ENCODE peak calls at places on chromosomes 3 and 15, in seven cellular contexts. One of them, this sample, is unnamed.

GRCh38 chr3:142501004-142501926 is 53.4 kb upstream of the XRN1 start:
- DNase-seq in HFFc6: peak; percentile 95
- DNase-seq in fibroblast of the aortic adventitia: peak; percentile 71
- DNase-seq in AG09309: peak; percentile 69
- DNase-seq in HFF-Myc: peak; percentile 61
- DNase-seq in cardiac fibroblast: peak; percentile 54
- DNase-seq in BJ: peak; percentile 97
- DNase-seq in this sample: peak; percentile 73

GRCh38 chr3:30355622-30356021 is 250.8 kb upstream of the TGFBR2 start:
- DNase-seq in BJ: no peak
- DNase-seq in cardiac fibroblast: no peak
- DNase-seq in HFFc6: no peak
- DNase-seq in fibroblast of the aortic adventitia: peak; percentile 52
- DNase-seq in AG09309: peak; percentile 13
- DNase-seq in HFF-Myc: no peak
- DNase-seq in this sample: peak; percentile 68

GRCh38 chr15:43214169-43214568 is 6.6 kb downstream of the EPB42 start:
- DNase-seq in AG09309: no peak
- DNase-seq in HFFc6: no peak
- DNase-seq in BJ: no peak
- DNase-seq in cardiac fibroblast: no peak
- DNase-seq in HFF-Myc: no peak
- DNase-seq in fibroblast of the aortic adventitia: no peak
- DNase-seq in this sample: no peak

GRCh38 chr3:48301814-48302194 is 31.7 kb downstream of the SPINK8 start:
- DNase-seq in HFF-Myc: peak; percentile 14
- DNase-seq in cardiac fibroblast: peak; percentile 58
- DNase-seq in AG09309: no peak
- DNase-seq in BJ: no peak
- DNase-seq in HFFc6: no peak
- DNase-seq in fibroblast of the aortic adventitia: peak; percentile 40
- DNase-seq in this sample: no peak

GRCh38 chr15:28975766-28976179 is 90.0 kb downstream of the APBA2 start:
- DNase-seq in cardiac fibroblast: peak; percentile 62
- DNase-seq in HFFc6: peak; percentile 31
- DNase-seq in HFF-Myc: no peak
- DNase-seq in fibroblast of the aortic adventitia: peak; percentile 25
- DNase-seq in AG09309: peak; percentile 5
- DNase-seq in BJ: no peak
- DNase-seq in this sample: peak; percentile 59

GRCh38 chr3:144521131-144521530 is 549.5 kb downstream of the DIPK2A start:
- DNase-seq in cardiac fibroblast: no peak
- DNase-seq in HFFc6: no peak
- DNase-seq in AG09309: no peak
- DNase-seq in HFF-Myc: no peak
- DNase-seq in BJ: no peak
- DNase-seq in fibroblast of the aortic adventitia: no peak
- DNase-seq in this sample: no peak

GRCh38 chr15:96273317-96274086 is 57.0 kb upstream of the NR2F2 start:
- DNase-seq in HFF-Myc: peak; percentile 100
- DNase-seq in HFFc6: peak; percentile 99
- DNase-seq in BJ: peak; percentile 98
- DNase-seq in AG09309: peak; percentile 91
- DNase-seq in fibroblast of the aortic adventitia: peak; percentile 97
- DNase-seq in cardiac fibroblast: peak; percentile 86
- DNase-seq in this sample: peak; percentile 98

GRCh38 chr3:152396867-152397266 is 128.1 kb downstream of the MBNL1 start:
- DNase-seq in HFFc6: no peak
- DNase-seq in HFF-Myc: no peak
- DNase-seq in fibroblast of the aortic adventitia: peak; percentile 91
- DNase-seq in AG09309: no peak
- DNase-seq in BJ: no peak
- DNase-seq in cardiac fibroblast: peak; percentile 86
- DNase-seq in this sample: no peak

GRCh38 chr3:115165266-115165665 is 18.2 kb upstream of the ZBTB20 start:
- DNase-seq in AG09309: no peak
- DNase-seq in fibroblast of the aortic adventitia: no peak
- DNase-seq in HFF-Myc: no peak
- DNase-seq in cardiac fibroblast: no peak
- DNase-seq in BJ: no peak
- DNase-seq in HFFc6: no peak
- DNase-seq in this sample: no peak

GRCh38 chr3:73661262-73661661 is 36.5 kb upstream of the PDZRN3 start:
- DNase-seq in HFF-Myc: no peak
- DNase-seq in AG09309: no peak
- DNase-seq in cardiac fibroblast: no peak
- DNase-seq in fibroblast of the aortic adventitia: peak; percentile 74
- DNase-seq in HFFc6: peak; percentile 87
- DNase-seq in BJ: peak; percentile 41
- DNase-seq in this sample: peak; percentile 80

GRCh38 chr15:23759964-23760363 is 72.9 kb upstream of the NDN start:
- DNase-seq in HFF-Myc: no peak
- DNase-seq in AG09309: no peak
- DNase-seq in cardiac fibroblast: no peak
- DNase-seq in HFFc6: no peak
- DNase-seq in BJ: no peak
- DNase-seq in fibroblast of the aortic adventitia: no peak
- DNase-seq in this sample: no peak

GRCh38 chr3:155554777-155555445 is 190.0 kb downstream of the PLCH1 start:
- DNase-seq in BJ: no peak
- DNase-seq in AG09309: no peak
- DNase-seq in HFFc6: no peak
- DNase-seq in fibroblast of the aortic adventitia: no peak
- DNase-seq in cardiac fibroblast: no peak
- DNase-seq in HFF-Myc: no peak
- DNase-seq in this sample: no peak

GRCh38 chr3:194879991-194880939 is 194.6 kb downstream of the FAM43A start:
- DNase-seq in fibroblast of the aortic adventitia: peak; percentile 86
- DNase-seq in HFF-Myc: no peak
- DNase-seq in AG09309: peak; percentile 23
- DNase-seq in cardiac fibroblast: peak; percentile 87
- DNase-seq in HFFc6: no peak
- DNase-seq in BJ: no peak
- DNase-seq in this sample: peak; percentile 59

GRCh38 chr3:127781411-127782001 is 40.8 kb downstream of the MGLL start:
- DNase-seq in AG09309: peak; percentile 79
- DNase-seq in HFFc6: peak; percentile 96
- DNase-seq in fibroblast of the aortic adventitia: peak; percentile 85
- DNase-seq in HFF-Myc: no peak
- DNase-seq in cardiac fibroblast: peak; percentile 70
- DNase-seq in BJ: peak; percentile 88
- DNase-seq in this sample: peak; percentile 65

GRCh38 chr3:111047812-111048435 is 23.7 kb upstream of the NECTIN3 start:
- DNase-seq in fibroblast of the aortic adventitia: no peak
- DNase-seq in cardiac fibroblast: peak; percentile 0
- DNase-seq in BJ: no peak
- DNase-seq in HFF-Myc: no peak
- DNase-seq in HFFc6: no peak
- DNase-seq in AG09309: no peak
- DNase-seq in this sample: no peak

GRCh38 chr3:72818092-72818721 is 30.0 kb downstream of the SHQ1 start:
- DNase-seq in BJ: no peak
- DNase-seq in HFFc6: peak; percentile 22
- DNase-seq in AG09309: no peak
- DNase-seq in fibroblast of the aortic adventitia: peak; percentile 65
- DNase-seq in HFF-Myc: no peak
- DNase-seq in cardiac fibroblast: peak; percentile 61
- DNase-seq in this sample: peak; percentile 38

GRCh38 chr15:47460775-47461174 is 256.5 kb upstream of the SEMA6D start:
- DNase-seq in HFFc6: no peak
- DNase-seq in BJ: no peak
- DNase-seq in cardiac fibroblast: no peak
- DNase-seq in fibroblast of the aortic adventitia: no peak
- DNase-seq in AG09309: no peak
- DNase-seq in HFF-Myc: no peak
- DNase-seq in this sample: no peak

GRCh38 chr3:113070226-113071220 is 79.7 kb downstream of the GTPBP8 start:
- DNase-seq in fibroblast of the aortic adventitia: peak; percentile 49
- DNase-seq in AG09309: peak; percentile 25
- DNase-seq in BJ: peak; percentile 64
- DNase-seq in HFF-Myc: peak; percentile 81
- DNase-seq in cardiac fibroblast: peak; percentile 26
- DNase-seq in HFFc6: no peak
- DNase-seq in this sample: peak; percentile 41

GRCh38 chr3:31562525-31562924 is 29.8 kb downstream of the STT3B start:
- DNase-seq in cardiac fibroblast: no peak
- DNase-seq in BJ: no peak
- DNase-seq in HFFc6: no peak
- DNase-seq in HFF-Myc: no peak
- DNase-seq in AG09309: no peak
- DNase-seq in fibroblast of the aortic adventitia: no peak
- DNase-seq in this sample: no peak

GRCh38 chr15:99149366-99149765 is 44.5 kb downstream of the SYNM start:
- DNase-seq in fibroblast of the aortic adventitia: no peak
- DNase-seq in AG09309: no peak
- DNase-seq in BJ: no peak
- DNase-seq in HFFc6: no peak
- DNase-seq in cardiac fibroblast: no peak
- DNase-seq in HFF-Myc: no peak
- DNase-seq in this sample: no peak

GRCh38 chr3:88433572-88433971 is 283.8 kb downstream of the C3orf38 start:
- DNase-seq in fibroblast of the aortic adventitia: no peak
- DNase-seq in HFFc6: no peak
- DNase-seq in BJ: no peak
- DNase-seq in HFF-Myc: no peak
- DNase-seq in cardiac fibroblast: no peak
- DNase-seq in AG09309: no peak
- DNase-seq in this sample: no peak

GRCh38 chr3:123668906-123669305 is 84.1 kb upstream of the HACD2 start:
- DNase-seq in HFF-Myc: no peak
- DNase-seq in fibroblast of the aortic adventitia: no peak
- DNase-seq in AG09309: no peak
- DNase-seq in HFFc6: no peak
- DNase-seq in BJ: no peak
- DNase-seq in cardiac fibroblast: no peak
- DNase-seq in this sample: no peak

GRCh38 chr3:81339040-81339845 is 422.2 kb downstream of the GBE1 start:
- DNase-seq in BJ: no peak
- DNase-seq in HFF-Myc: no peak
- DNase-seq in AG09309: no peak
- DNase-seq in cardiac fibroblast: peak; percentile 7
- DNase-seq in fibroblast of the aortic adventitia: peak; percentile 25
- DNase-seq in HFFc6: no peak
- DNase-seq in this sample: peak; percentile 14

GRCh38 chr3:147654827-147655226 is 245.7 kb downstream of the ZIC1 start:
- DNase-seq in HFF-Myc: no peak
- DNase-seq in AG09309: no peak
- DNase-seq in HFFc6: no peak
- DNase-seq in BJ: no peak
- DNase-seq in cardiac fibroblast: peak; percentile 34
- DNase-seq in fibroblast of the aortic adventitia: peak; percentile 65
- DNase-seq in this sample: peak; percentile 80

GRCh38 chr3:62131620-62132019 is 241.7 kb downstream of the FEZF2 start:
- DNase-seq in AG09309: no peak
- DNase-seq in BJ: no peak
- DNase-seq in cardiac fibroblast: peak; percentile 39
- DNase-seq in fibroblast of the aortic adventitia: peak; percentile 45
- DNase-seq in HFF-Myc: no peak
- DNase-seq in HFFc6: no peak
- DNase-seq in this sample: peak; percentile 16
- TF ChIP-seq CTCF in AG09309: peak; percentile 51
- TF ChIP-seq CTCF in BJ: peak; percentile 44
- TF ChIP-seq CTCF in cardiac fibroblast: peak; percentile 47
- TF ChIP-seq CTCF in fibroblast of the aortic adventitia: peak; percentile 48
- TF ChIP-seq CTCF in HFF-Myc: peak; percentile 30
- TF ChIP-seq CTCF in HFFc6: peak; percentile 76
- TF ChIP-seq CTCF in this sample: peak; percentile 46

GRCh38 chr3:174581551-174581950 is 277.6 kb upstream of the NAALADL2 start:
- DNase-seq in cardiac fibroblast: no peak
- DNase-seq in AG09309: no peak
- DNase-seq in fibroblast of the aortic adventitia: no peak
- DNase-seq in BJ: no peak
- DNase-seq in HFF-Myc: no peak
- DNase-seq in HFFc6: no peak
- DNase-seq in this sample: no peak
- TF ChIP-seq CTCF in cardiac fibroblast: no peak
- TF ChIP-seq CTCF in AG09309: no peak
- TF ChIP-seq CTCF in fibroblast of the aortic adventitia: no peak
- TF ChIP-seq CTCF in BJ: no peak
- TF ChIP-seq CTCF in HFF-Myc: no peak
- TF ChIP-seq CTCF in HFFc6: no peak
- TF ChIP-seq CTCF in this sample: no peak

GRCh38 chr3:43215684-43216336 is 70.5 kb upstream of the SNRK start:
- DNase-seq in HFF-Myc: no peak
- DNase-seq in HFFc6: no peak
- DNase-seq in fibroblast of the aortic adventitia: no peak
- DNase-seq in BJ: no peak
- DNase-seq in cardiac fibroblast: no peak
- DNase-seq in AG09309: no peak
- DNase-seq in this sample: no peak
- TF ChIP-seq CTCF in HFF-Myc: peak; percentile 15
- TF ChIP-seq CTCF in HFFc6: no peak
- TF ChIP-seq CTCF in fibroblast of the aortic adventitia: no peak
- TF ChIP-seq CTCF in BJ: no peak
- TF ChIP-seq CTCF in cardiac fibroblast: no peak
- TF ChIP-seq CTCF in AG09309: no peak
- TF ChIP-seq CTCF in this sample: no peak

GRCh38 chr15:90642464-90643300 is 74.5 kb upstream of the BLM start:
- DNase-seq in HFF-Myc: no peak
- DNase-seq in HFFc6: no peak
- DNase-seq in AG09309: no peak
- DNase-seq in fibroblast of the aortic adventitia: no peak
- DNase-seq in cardiac fibroblast: no peak
- DNase-seq in BJ: no peak
- DNase-seq in this sample: no peak
- TF ChIP-seq CTCF in HFF-Myc: no peak
- TF ChIP-seq CTCF in HFFc6: peak; percentile 30
- TF ChIP-seq CTCF in AG09309: peak; percentile 17
- TF ChIP-seq CTCF in fibroblast of the aortic adventitia: no peak
- TF ChIP-seq CTCF in cardiac fibroblast: no peak
- TF ChIP-seq CTCF in BJ: peak; percentile 20
- TF ChIP-seq CTCF in this sample: peak; percentile 27

DNA sequence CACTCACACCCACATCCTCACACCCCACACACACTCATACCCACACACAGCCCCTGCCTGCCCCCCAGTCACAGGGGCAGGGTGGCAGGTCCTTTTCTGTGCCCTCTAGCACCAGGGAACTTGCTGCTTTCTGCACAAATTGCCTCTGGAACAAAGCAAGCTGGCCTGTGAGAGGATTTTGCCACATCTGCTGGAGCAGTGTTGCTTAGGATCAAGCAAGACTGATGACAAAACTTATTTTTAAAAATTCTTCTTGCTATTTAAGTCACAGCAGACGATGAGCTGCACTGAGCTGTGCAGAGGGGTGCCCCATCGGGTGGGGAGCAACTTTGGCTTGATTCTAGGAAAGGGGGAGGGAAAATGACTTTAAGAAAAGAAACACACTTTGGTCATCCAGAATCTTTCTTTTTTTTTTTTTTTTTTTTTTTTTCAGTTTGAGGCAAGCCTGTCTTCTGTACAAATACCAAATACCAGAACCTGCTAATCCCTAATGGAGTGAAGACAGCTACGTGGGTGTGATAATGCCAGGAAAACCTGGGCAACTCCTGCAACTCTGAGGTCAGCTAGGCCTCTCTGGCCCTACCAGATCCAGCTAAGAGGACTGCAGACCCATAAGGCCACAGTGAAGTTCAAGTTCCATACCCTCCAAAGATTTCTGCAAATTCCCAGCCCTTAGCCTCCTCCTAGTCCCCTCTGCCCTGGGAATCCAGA is 195.3 kb downstream of the ABHD5 start:
- DNase-seq in HFF-Myc: no peak
- DNase-seq in fibroblast of the aortic adventitia: no peak
- DNase-seq in BJ: no peak
- DNase-seq in AG09309: no peak
- DNase-seq in cardiac fibroblast: no peak
- DNase-seq in HFFc6: no peak
- DNase-seq in this sample: no peak
- TF ChIP-seq CTCF in HFF-Myc: no peak
- TF ChIP-seq CTCF in fibroblast of the aortic adventitia: no peak
- TF ChIP-seq CTCF in BJ: no peak
- TF ChIP-seq CTCF in AG09309: no peak
- TF ChIP-seq CTCF in cardiac fibroblast: no peak
- TF ChIP-seq CTCF in HFFc6: no peak
- TF ChIP-seq CTCF in this sample: no peak